ENCODE peak calls at places on chromosome 18, in four cellular contexts. G is cardiac muscle cell, K is HL-60, P is B cell. E is an unnamed sample.

GRCh38 chr18:22796069-22796468 is 137.1 kb upstream of the RBBP8 start:
- DNase-seq in G (no peak), K (no peak), P (no peak), E (no peak)

GRCh38 chr18:58495202-58495601 is 133.7 kb downstream of the ALPK2 start:
- DNase-seq in G (peak; percentile 14), K (no peak), P (no peak), E (no peak)

GRCh38 chr18:4264347-4264791 is 190.7 kb downstream of the DLGAP1 start:
- DNase-seq in G (no peak), K (no peak), P (no peak), E (no peak)

GRCh38 chr18:8499810-8500663 is 109.2 kb upstream of the RAB12 start:
- DNase-seq in G (no peak), K (no peak), P (no peak), E (no peak)

GRCh38 chr18:23178661-23179081 is 43.4 kb downstream of the CABLES1 start:
- DNase-seq in G (no peak), K (no peak), P (no peak), E (no peak)

GRCh38 chr18:8116346-8117007 is 492.8 kb upstream of the RAB12 start:
- DNase-seq in G (peak; percentile 18), K (no peak), P (no peak), E (no peak)

GRCh38 chr18:8785855-8786765 is 80.8 kb downstream of the MTCL1 start:
- DNase-seq in G (no peak), K (no peak), P (peak; percentile 66), E (no peak)

GRCh38 chr18:79481041-79481790 is 85.5 kb downstream of the NFATC1 start:
- DNase-seq in G (no peak), K (no peak), P (peak; percentile 25), E (peak; percentile 29)

GRCh38 chr18:70292628-70293027 is 3.8 kb downstream of the SOCS6 start:
- DNase-seq in G (no peak), K (no peak), P (no peak), E (no peak)

GRCh38 chr18:70634576-70635147 is 345.8 kb downstream of the SOCS6 start:
- DNase-seq in G (peak; percentile 21), K (no peak), P (no peak), E (no peak)

GRCh38 chr18:76252880-76253279 is 242.2 kb downstream of the ZNF516 start:
- DNase-seq in G (no peak), K (no peak), P (no peak), E (no peak)

GRCh38 chr18:79645291-79645983 is 34.2 kb upstream of the CTDP1 start:
- DNase-seq in G (peak; percentile 43), K (peak; percentile 97), P (no peak), E (no peak)

GRCh38 chr18:38751897-38752296 is 1186.3 kb upstream of the CELF4 start:
- DNase-seq in G (no peak), K (no peak), P (no peak), E (no peak)

GRCh38 chr18:3873698-3874495 is 423.9 kb downstream of the TGIF1 start:
- DNase-seq in G (no peak), K (no peak), P (no peak), E (no peak)

GRCh38 chr18:77039196-77040140 is 93.1 kb downstream of the MBP start:
- DNase-seq in G (no peak), K (no peak), P (no peak), E (no peak)

GRCh38 chr18:69599377-69599776 is 198.7 kb downstream of the DOK6 start:
- DNase-seq in G (no peak), K (no peak), P (no peak), E (no peak)

GRCh38 chr18:55318864-55319516 is 269.0 kb downstream of the TCF4 start:
- DNase-seq in G (peak; percentile 63), K (no peak), P (no peak), E (no peak)

GRCh38 chr18:63758616-63759015 is 16.6 kb upstream of the SERPINB7 start:
- DNase-seq in G (no peak), K (no peak), P (no peak), E (no peak)

GRCh38 chr18:79496978-79497637 is 101.4 kb downstream of the NFATC1 start:
- DNase-seq in G (peak; percentile 91), K (no peak), P (peak; percentile 69), E (peak; percentile 37)

GRCh38 chr18:50802133-50802532 is 17.7 kb downstream of the MRO start:
- DNase-seq in G (no peak), K (no peak), P (no peak), E (no peak)

GRCh38 chr18:76506395-76506794 is 11.4 kb upstream of the ZNF516 start:
- DNase-seq in G (no peak), K (no peak), P (no peak), E (no peak)

GRCh38 chr18:77037533-77037932 is 95.0 kb downstream of the MBP start:
- DNase-seq in G (no peak), K (no peak), P (no peak), E (no peak)

GRCh38 chr18:27843783-27844415 is 333.0 kb downstream of the CDH2 start:
- DNase-seq in G (peak; percentile 66), K (no peak), P (no peak), E (no peak)

GRCh38 chr18:78904179-78904531 is 75.5 kb upstream of the SALL3 start:
- DNase-seq in G (no peak), K (no peak), P (no peak), E (no peak)

GRCh38 chr18:3333056-3333720 is 71.3 kb downstream of the MYL12B start:
- DNase-seq in G (no peak), K (no peak), P (no peak), E (no peak)

GRCh38 chr18:26579941-26580618 is 31.7 kb upstream of the KCTD1 start:
- DNase-seq in G (no peak), K (no peak), P (no peak), E (no peak)

GRCh38 chr18:11761553-11761952 is 72.5 kb downstream of the GNAL start:
- DNase-seq in G (no peak), K (no peak), P (no peak), E (no peak)
- TF ChIP-seq CTCF in G (no peak), K (no peak), P (no peak), E (peak; percentile 62)

DNA sequence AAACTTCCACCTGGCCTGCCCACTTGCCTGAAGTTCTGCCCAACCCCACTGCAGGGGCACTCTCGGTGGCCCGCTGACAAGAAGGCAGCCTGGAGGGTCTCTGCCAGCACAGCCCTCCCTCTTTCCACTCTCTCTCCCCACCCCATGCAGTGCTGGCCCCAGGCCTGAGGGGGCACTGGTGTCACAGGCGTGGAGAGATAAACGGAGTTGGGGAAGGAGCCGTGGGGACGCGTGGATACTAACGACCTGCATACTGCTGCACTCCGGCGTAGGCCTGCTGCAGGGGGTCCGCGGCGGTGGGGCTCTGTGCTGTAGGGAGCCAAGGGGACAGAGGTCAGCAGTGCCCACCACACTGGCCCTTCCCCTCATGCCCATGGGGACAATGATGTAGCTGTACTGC is 299.3 kb downstream of the CELF4 start:
- DNase-seq in G (no peak), K (no peak), P (no peak), E (peak; percentile 71)
- TF ChIP-seq CTCF in G (no peak), K (no peak), P (no peak), E (peak; percentile 56)

GRCh38 chr18:32470713-32471633 is at the start of gene GAREM1:
- DNase-seq in G (peak; percentile 99), K (peak; percentile 89), P (peak; percentile 90), E (peak; percentile 95)

GRCh38 chr18:32470136-32470712 is 458 bp downstream of the GAREM1 start:
- DNase-seq in G (peak; percentile 48), K (no peak), P (peak; percentile 41), E (peak; percentile 62)

GRCh38 chr18:32469691-32470131 is 971 bp downstream of the GAREM1 start:
- DNase-seq in G (peak; percentile 20), K (no peak), P (no peak), E (no peak)

GRCh38 chr18:32472841-32473240 is 2.2 kb upstream of the GAREM1 start:
- DNase-seq in G (no peak), K (no peak), P (no peak), E (no peak)

GRCh38 chr18:32473325-32473724 is 2.6 kb upstream of the GAREM1 start:
- DNase-seq in G (no peak), K (no peak), P (no peak), E (no peak)
- TF ChIP-seq CTCF in G (no peak), K (no peak), P (no peak), E (no peak)

GRCh38 chr18:24672165-24672950 is 211.9 kb downstream of the HRH4 start:
- DNase-seq in G (no peak), K (no peak), P (no peak), E (no peak)
- TF ChIP-seq CTCF in G (no peak), K (no peak), P (no peak), E (no peak)

DNA sequence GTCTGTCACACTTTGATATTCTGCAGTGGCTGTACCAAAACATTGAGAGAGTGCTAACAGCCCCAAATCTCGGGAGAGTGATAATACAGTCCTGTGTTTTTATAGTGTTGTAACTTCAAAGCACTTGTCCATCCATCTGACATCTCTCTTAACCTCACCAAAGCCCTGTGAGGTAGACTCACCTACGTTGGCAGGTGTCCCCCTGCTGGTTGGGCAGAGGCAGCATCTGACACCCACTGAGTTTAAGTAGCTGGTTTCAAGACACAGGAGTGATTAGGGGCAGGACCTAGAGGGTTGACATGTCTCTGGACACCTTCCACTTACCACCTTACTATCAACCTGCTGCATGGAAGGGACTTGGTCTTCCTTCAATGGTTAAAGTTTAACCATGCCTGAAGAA is 22.9 kb downstream of the COLEC12 start:
- DNase-seq in G (no peak), K (peak; percentile 65), P (no peak), E (no peak)
- TF ChIP-seq CTCF in G (peak; percentile 17), K (peak; percentile 52), P (peak; percentile 14), E (peak; percentile 14)

GRCh38 chr18:44900627-44901026 is 219.9 kb downstream of the SETBP1 start:
- DNase-seq in G (no peak), K (no peak), P (no peak), E (no peak)

GRCh38 chr18:44897445-44898215 is 216.9 kb downstream of the SETBP1 start:
- DNase-seq in G (no peak), K (no peak), P (no peak), E (no peak)

GRCh38 chr18:44901283-44901682 is 220.6 kb downstream of the SETBP1 start:
- DNase-seq in G (no peak), K (no peak), P (no peak), E (peak; percentile 31)

GRCh38 chr18:44898536-44898935 is 217.8 kb downstream of the SETBP1 start:
- DNase-seq in G (no peak), K (no peak), P (no peak), E (no peak)

DNA sequence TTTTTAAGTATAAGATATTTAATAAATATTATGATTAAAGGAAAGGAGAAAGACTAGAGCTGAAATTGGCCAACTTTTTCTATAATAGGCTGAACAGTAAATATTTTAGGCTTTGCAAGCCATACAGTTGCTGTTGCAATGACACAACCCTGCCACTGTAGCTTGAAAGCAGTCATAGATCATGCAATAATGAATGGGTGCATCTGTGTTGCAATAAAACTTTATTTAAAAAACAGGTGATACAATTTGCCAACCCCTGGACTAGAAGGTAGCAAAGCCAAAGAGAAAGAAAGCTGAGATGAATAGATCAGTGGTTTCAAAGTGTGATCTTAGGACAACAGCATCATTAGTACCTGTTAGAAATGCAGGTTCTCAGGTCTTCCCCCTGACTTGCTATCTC is 219.1 kb downstream of the SETBP1 start:
- DNase-seq in G (no peak), K (no peak), P (no peak), E (no peak)
- TF ChIP-seq CTCF in G (no peak), K (no peak), P (no peak), E (no peak)

E was measured in glutamatergic neuron.